ENCODE peak calls at places on chromosome X, in five cellular contexts. E, O, Y, S and G are unnamed samples.

GRCh38 chrX:154829102-154829501 is 5.4 kb downstream of the SMIM9 start:
- DNase-seq in E (no peak), S (no peak), O (no peak), Y (no peak), G (no peak)

GRCh38 chrX:41692162-41692749 is 3.5 kb downstream of the GPR34 start:
- DNase-seq in Y (no peak), O (peak), E (no peak), S (peak), G (peak)

GRCh38 chrX:74286950-74287349 is 17.0 kb upstream of the ZCCHC13 start:
- DNase-seq in E (no peak), S (peak), Y (no peak), O (peak), G (peak)

GRCh38 chrX:32448320-32448719 is 763.0 kb downstream of the DMD start:
- DNase-seq in S (no peak), E (no peak), O (no peak), Y (no peak), G (peak)

GRCh38 chrX:67780694-67781109 is 236.9 kb downstream of the AR start:
- DNase-seq in E (peak), Y (no peak), S (peak), O (peak), G (peak)

GRCh38 chrX:55524487-55524886 is 34.8 kb upstream of the USP51 start:
- DNase-seq in S (no peak), O (no peak), E (no peak), Y (no peak), G (peak)

GRCh38 chrX:88202149-88202548 is 544.9 kb upstream of the CPXCR1 start:
- DNase-seq in O (no peak), S (no peak), Y (no peak), E (no peak), G (no peak)

GRCh38 chrX:153913211-153913610 is 8.7 kb downstream of the AVPR2 start:
- DNase-seq in O (no peak), S (no peak), Y (peak), E (no peak), G (no peak)

GRCh38 chrX:136147320-136147901 is at the start of gene FHL1:
- DNase-seq in S (no peak), E (no peak), O (no peak), Y (peak), G (no peak)

GRCh38 chrX:124392794-124393193 is 46.4 kb downstream of the SH2D1A start:
- DNase-seq in O (no peak), Y (no peak), S (no peak), E (no peak), G (no peak)

GRCh38 chrX:46588263-46588662 is 14.7 kb downstream of the CHST7 start:
- DNase-seq in S (no peak), Y (peak), E (no peak), O (no peak), G (peak)

GRCh38 chrX:143437439-143437838 is 79.8 kb downstream of the SPANXN3 start:
- DNase-seq in S (no peak), E (no peak), Y (no peak), O (no peak), G (peak)

GRCh38 chrX:129797251-129797906 is 17.6 kb downstream of the SASH3 start:
- DNase-seq in S (no peak), Y (no peak), O (no peak), E (no peak), G (no peak)

GRCh38 chrX:46216406-46216805 is 328.8 kb downstream of the ZNF674 start:
- DNase-seq in E (no peak), S (no peak), O (no peak), Y (no peak), G (no peak)

GRCh38 chrX:55260806-55261205 is 3.9 kb downstream of the PAGE3 start:
- DNase-seq in O (no peak), S (no peak), E (no peak), Y (no peak), G (no peak)

GRCh38 chrX:13090261-13091110 is 46.1 kb upstream of the FAM9C start:
- DNase-seq in Y (no peak), S (no peak), E (no peak), O (no peak), G (peak)

GRCh38 chrX:1531106-1531890 is 5.7 kb downstream of the P2RY8 start:
- DNase-seq in S (no peak), Y (no peak), O (no peak), E (no peak), G (no peak)

GRCh38 chrX:139973290-139973689 is 8.0 kb upstream of the CXorf66 start:
- DNase-seq in Y (no peak), O (no peak), S (no peak), E (no peak), G (no peak)

GRCh38 chrX:15849555-15849954 is 5.1 kb downstream of the AP1S2 start:
- DNase-seq in Y (peak), O (no peak), S (no peak), E (no peak), G (no peak)

GRCh38 chrX:153744210-153745066 is 19.6 kb upstream of the PLXNB3 start:
- DNase-seq in E (no peak), O (no peak), S (no peak), Y (peak), G (no peak)

GRCh38 chrX:69243276-69243675 is 78.0 kb upstream of the PJA1 start:
- DNase-seq in S (no peak), Y (no peak), E (no peak), O (no peak), G (no peak)

GRCh38 chrX:1323315-1323714 is 13.3 kb upstream of the IL3RA start:
- DNase-seq in Y (peak), S (no peak), O (no peak), E (peak), G (no peak)

GRCh38 chrX:123854329-123854728 is 5.5 kb upstream of the XIAP start:
- DNase-seq in E (no peak), O (no peak), Y (no peak), S (peak), G (no peak)

GRCh38 chrX:129983575-129984131 is 1.2 kb downstream of the BCORL1 start:
- DNase-seq in O (no peak), S (no peak), Y (peak), E (no peak), G (peak)

GRCh38 chrX:1391707-1392375 is at the start of gene SLC25A6:
- DNase-seq in O (peak), Y (peak), E (peak), S (peak), G (peak)

GRCh38 chrX:97629597-97629985 is 745.9 kb downstream of the RPA4 start:
- DNase-seq in O (no peak), E (no peak), Y (no peak), S (no peak), G (no peak)

GRCh38 chrX:77447339-77448149 is at the start of gene FGF16:
- DNase-seq in Y (peak), E (no peak), O (no peak), S (no peak), G (peak)

DNA sequence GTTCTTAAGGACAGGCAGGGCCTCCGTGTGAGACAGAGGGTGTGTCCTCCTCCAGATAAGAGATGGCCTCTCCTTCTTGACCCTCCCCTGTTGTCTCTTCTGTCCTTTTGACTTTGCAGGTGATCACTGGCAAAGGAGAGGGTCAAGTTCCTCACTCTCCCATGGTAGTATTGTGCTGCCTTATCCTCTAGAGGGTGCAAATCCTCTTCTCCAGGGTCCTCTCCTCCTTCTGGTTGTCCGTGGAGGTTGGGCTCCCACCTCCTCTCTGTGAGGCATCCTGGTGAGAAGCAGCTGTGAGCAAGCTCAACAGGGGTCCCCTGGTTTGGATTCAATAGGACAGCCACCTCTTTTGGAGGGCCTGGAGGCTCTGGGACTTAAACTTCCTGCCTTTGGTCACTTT is 44.8 kb downstream of the ZNF182 start:
- DNase-seq in Y (peak), O (no peak), E (no peak), S (no peak), G (peak)
- TF ChIP-seq CTCF in Y (peak), O (peak), E (peak), S (peak), G (peak)

GRCh38 chrX:11789809-11790208 is 31.8 kb downstream of the MSL3 start:
- DNase-seq in O (no peak), Y (no peak), E (no peak), S (no peak), G (no peak)

GRCh38 chrX:11784543-11784942 is 26.5 kb downstream of the MSL3 start:
- DNase-seq in O (no peak), Y (no peak), S (no peak), E (no peak), G (no peak)

GRCh38 chrX:11791090-11791489 is 33.1 kb downstream of the MSL3 start:
- DNase-seq in S (no peak), O (no peak), Y (no peak), E (no peak), G (no peak)

GRCh38 chrX:11786862-11787261 is 28.8 kb downstream of the MSL3 start:
- DNase-seq in S (no peak), O (no peak), E (no peak), Y (no peak), G (peak)

DNA sequence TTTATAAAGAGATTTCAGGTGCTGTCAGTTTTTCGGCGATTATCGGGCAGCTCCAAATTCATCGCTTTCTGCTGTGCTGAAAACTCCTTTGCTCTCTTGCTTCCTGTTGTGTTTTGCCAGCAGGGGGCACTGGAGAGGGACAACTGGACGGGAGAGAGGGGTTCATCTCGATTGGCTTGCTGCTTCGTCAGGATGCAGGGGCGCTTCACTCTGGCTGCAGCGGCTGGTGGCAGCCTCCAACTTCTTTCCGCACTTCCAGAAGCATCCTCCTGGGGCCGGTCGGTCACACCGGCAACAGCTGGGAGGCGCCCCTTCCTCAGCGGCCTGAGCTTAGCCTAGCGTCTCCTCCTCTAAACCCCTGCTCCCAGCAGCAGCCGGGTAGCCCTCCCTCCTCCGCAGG is 29.5 kb downstream of the MSL3 start:
- DNase-seq in E (no peak), Y (peak), O (no peak), S (no peak), G (peak)
- H3K4me3 ChIP-seq in E (no peak), Y (no peak), O (no peak), S (no peak), G (peak)

GRCh38 chrX:53583571-53583970 is 102.9 kb downstream of the HUWE1 start:
- DNase-seq in E (no peak), O (no peak), Y (no peak), S (no peak), G (no peak)
- TF ChIP-seq CTCF in E (no peak), O (no peak), Y (no peak), S (no peak), G (no peak)

GRCh38 chrX:39613997-39614679 is 483.6 kb downstream of the BCOR start:
- DNase-seq in O (no peak), Y (peak), S (no peak), E (no peak), G (no peak)
- H3K4me3 ChIP-seq in O (no peak), Y (peak), S (no peak), E (no peak), G (no peak)

GRCh38 chrX:44529315-44529714 is 13.3 kb downstream of the FUNDC1 start:
- DNase-seq in S (no peak), O (no peak), E (no peak), Y (no peak), G (no peak)
- TF ChIP-seq CTCF in S (no peak), O (no peak), E (no peak), Y (no peak), G (no peak)